ENCODE peak calls at places on chromosome X, in five cellular contexts. T is activated CD8-positive, alpha-beta memory T cell treated with anti-CD3 and anti-CD28 coated beads for 1 hour; K is activated T-helper 9 cell treated with anti-CD3 and anti-CD28 coated beads, Interleukin-2, amount 50 U/mL, for 16 hours; Y is HCT116; L is left ventricle myocardium inferior. I is an unnamed sample.

GRCh38 chrX:73930300-73930699 is 367.3 kb downstream of the CHIC1 start:
- DNase-seq in L (no peak), K (no peak), Y (no peak), T (no peak), I (peak)

GRCh38 chrX:83419030-83419792 is 88.9 kb upstream of the POU3F4 start:
- DNase-seq in K (no peak), T (no peak), L (no peak), Y (no peak), I (no peak)

GRCh38 chrX:19334945-19335626 is 8.6 kb upstream of the PDHA1 start:
- DNase-seq in T (no peak), L (no peak), K (no peak), Y (peak), I (peak)

GRCh38 chrX:70046978-70047377 is 2.8 kb downstream of the AWAT2 start:
- DNase-seq in K (no peak), T (no peak), L (no peak), Y (no peak), I (peak)

GRCh38 chrX:137999542-137999941 is 433.6 kb downstream of the ZIC3 start:
- DNase-seq in Y (no peak), T (no peak), L (no peak), K (no peak), I (no peak)

GRCh38 chrX:123884809-123885408 is 25.1 kb downstream of the XIAP start:
- DNase-seq in L (no peak), Y (no peak), K (no peak), T (no peak), I (peak)

GRCh38 chrX:140087865-140088264 is 122.5 kb upstream of the CXorf66 start:
- DNase-seq in K (no peak), T (no peak), Y (no peak), L (no peak), I (no peak)

GRCh38 chrX:54641530-54641929 is 111.5 kb downstream of the GNL3L start:
- DNase-seq in T (no peak), L (no peak), Y (no peak), K (no peak), I (no peak)